ENCODE peak calls at places on chromosomes 7 and 10, in five cellular contexts. H is body of pancreas; Q is upper lobe of left lung; C is CD8-positive, alpha-beta T cell; V is AG10803. O is an unnamed sample.

GRCh38 chr7:2510909-2511768 is 8.4 kb upstream of the LFNG start:
- DNase-seq in C (peak), V (no peak), H (peak), Q (peak), O (no peak)

GRCh38 chr10:26938578-26938977 is 77.8 kb upstream of the ABI1 start:
- DNase-seq in H (no peak), V (no peak), C (no peak), Q (no peak), O (no peak)

GRCh38 chr7:11538751-11539299 is 293.2 kb downstream of the THSD7A start:
- DNase-seq in Q (no peak), H (no peak), V (no peak), C (no peak), O (no peak)

GRCh38 chr10:71762324-71762723 is 11.0 kb downstream of the VSIR start:
- DNase-seq in Q (no peak), C (no peak), V (no peak), H (no peak), O (no peak)

GRCh38 chr10:72310636-72311035 is 36.9 kb downstream of the DDIT4 start:
- DNase-seq in V (no peak), H (no peak), Q (no peak), C (no peak), O (no peak)

GRCh38 chr10:119441151-119441821 is 101.2 kb downstream of the RGS10 start:
- DNase-seq in C (no peak), H (no peak), Q (peak), V (peak), O (no peak)

GRCh38 chr7:32069251-32069650 is 956 bp downstream of the PDE1C start:
- DNase-seq in V (no peak), H (no peak), Q (no peak), C (no peak), O (no peak)

GRCh38 chr7:82701941-82702340 is 258.4 kb upstream of the CACNA2D1 start:
- DNase-seq in H (no peak), Q (no peak), V (peak), C (no peak), O (no peak)

GRCh38 chr10:31603245-31604087 is 284.4 kb downstream of the ZEB1 start:
- DNase-seq in V (peak), H (peak), Q (peak), C (peak), O (peak)

GRCh38 chr10:80414126-80414898 is 6.0 kb downstream of the PRXL2A start:
- DNase-seq in H (no peak), V (no peak), C (no peak), Q (no peak), O (no peak)

GRCh38 chr7:128963327-128963757 is 25.6 kb downstream of the IRF5 start:
- DNase-seq in H (no peak), V (no peak), C (no peak), Q (no peak), O (no peak)

DNA sequence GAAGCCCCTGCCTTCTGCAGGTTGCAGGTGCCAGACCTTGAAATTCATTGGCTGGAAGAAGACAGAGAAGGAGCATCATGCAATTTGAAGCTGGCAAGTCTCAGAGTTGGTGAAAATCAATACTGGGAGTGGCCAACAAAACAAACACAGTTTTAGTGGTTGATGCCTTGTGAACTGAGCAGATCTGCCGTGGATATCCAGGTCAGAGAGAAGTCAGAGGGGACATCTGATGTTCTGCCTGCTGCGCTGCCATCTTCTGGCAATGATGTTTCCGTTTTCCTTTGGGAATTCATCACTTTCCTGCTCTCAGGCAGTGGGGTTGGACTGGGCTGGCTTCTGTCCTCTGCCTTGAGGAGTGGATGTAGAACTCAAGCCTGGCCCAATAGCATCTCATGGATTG is 132.0 kb downstream of the RPS24 start:
- DNase-seq in C (no peak), V (no peak), Q (no peak), H (no peak), O (no peak)
- TF ChIP-seq CTCF in C (no peak), V (no peak), Q (no peak), H (no peak), O (no peak)

GRCh38 chr7:39624935-39625694 is 1.7 kb downstream of the RALA start:
- DNase-seq in H (no peak), V (peak), C (no peak), Q (no peak), O (no peak)

GRCh38 chr7:39623312-39624201 is at the start of gene RALA:
- DNase-seq in C (peak), Q (peak), V (peak), H (peak), O (peak)

GRCh38 chr7:39621784-39622411 is 1.5 kb upstream of the RALA start:
- DNase-seq in Q (no peak), V (peak), C (no peak), H (no peak), O (no peak)

GRCh38 chr7:39622609-39623311 is 612 bp upstream of the RALA start:
- DNase-seq in V (no peak), C (no peak), H (no peak), Q (no peak), O (no peak)

DNA sequence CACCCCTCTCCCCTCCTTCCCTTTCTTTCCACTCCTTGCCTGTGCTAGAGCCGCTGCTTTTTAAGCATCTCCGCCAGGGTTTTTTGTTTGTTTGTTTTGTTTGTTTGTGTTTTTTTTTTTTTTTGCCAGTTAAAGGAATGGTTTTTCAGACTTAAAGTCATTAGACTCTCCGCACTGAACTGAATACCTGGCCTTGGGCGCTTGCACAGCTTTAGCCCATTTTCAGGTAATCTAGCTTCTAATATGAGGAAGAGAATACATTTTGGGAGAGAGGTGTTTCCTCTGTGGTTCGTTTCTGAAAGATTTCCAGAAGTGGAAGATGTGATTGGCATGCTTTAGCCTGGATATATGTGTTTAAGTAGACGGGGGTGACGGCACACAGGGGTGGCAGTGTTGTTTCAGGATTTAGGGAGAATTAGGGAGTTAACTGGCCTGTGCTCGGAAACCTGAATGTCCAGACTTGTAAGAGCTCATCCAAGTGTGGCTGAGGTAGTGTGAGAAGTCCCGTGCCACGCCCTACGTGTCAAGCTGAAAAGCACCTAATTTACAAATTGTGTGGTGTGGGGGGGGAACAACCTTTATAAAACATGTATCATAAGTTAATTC is 933 bp downstream of the RALA start:
- DNase-seq in V (peak), C (no peak), H (no peak), Q (no peak), O (no peak)
- TF ChIP-seq CTCF in V (no peak), C (no peak), H (no peak), Q (no peak), O (no peak)

GRCh38 chr10:5968681-5969453 is 8.5 kb downstream of the IL15RA start:
- DNase-seq in C (no peak), Q (no peak), H (peak), V (no peak), O (no peak)

GRCh38 chr10:5970066-5970465 is 7.3 kb downstream of the IL15RA start:
- DNase-seq in H (no peak), Q (no peak), V (no peak), C (no peak), O (no peak)

GRCh38 chr10:5965266-5965665 is 12.1 kb downstream of the IL15RA start:
- DNase-seq in C (no peak), H (peak), V (no peak), Q (no peak), O (no peak)

GRCh38 chr10:5970527-5970926 is 6.8 kb downstream of the IL15RA start:
- DNase-seq in V (no peak), H (no peak), Q (no peak), C (no peak), O (no peak)

DNA sequence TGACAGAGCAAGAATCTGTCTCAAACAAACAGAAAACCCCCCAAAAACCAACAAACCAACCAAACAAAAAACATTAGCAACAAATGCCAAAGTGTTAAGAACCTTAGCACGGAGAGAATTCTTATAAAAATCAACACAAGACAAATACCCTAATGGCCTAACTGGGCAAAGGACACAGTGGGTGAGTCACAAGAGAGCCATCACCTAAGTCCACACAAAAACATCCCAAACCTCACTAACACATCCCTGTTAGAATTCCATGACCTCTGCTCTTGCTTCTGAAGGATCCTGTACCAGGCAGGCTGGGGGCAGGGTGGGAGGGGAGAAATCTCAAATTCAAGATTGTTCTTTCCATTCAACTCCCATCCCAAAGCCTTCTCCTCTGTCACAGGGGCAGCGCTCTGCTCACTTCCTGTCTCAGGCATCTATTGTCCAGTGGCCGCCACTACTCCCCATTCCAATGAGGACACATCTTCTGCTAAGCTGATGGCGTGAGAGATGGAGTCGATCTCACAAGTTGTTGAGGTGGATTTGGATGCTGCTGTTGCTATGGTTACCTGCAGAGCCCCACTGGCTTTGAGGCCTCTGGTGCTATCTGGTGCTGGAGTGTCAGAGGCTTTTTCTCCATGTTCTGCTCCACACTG is 9.2 kb downstream of the IL15RA start:
- DNase-seq in V (no peak), H (no peak), C (no peak), Q (no peak), O (peak)
- TF ChIP-seq CTCF in V (no peak), H (no peak), C (no peak), Q (no peak), O (no peak)

DNA sequence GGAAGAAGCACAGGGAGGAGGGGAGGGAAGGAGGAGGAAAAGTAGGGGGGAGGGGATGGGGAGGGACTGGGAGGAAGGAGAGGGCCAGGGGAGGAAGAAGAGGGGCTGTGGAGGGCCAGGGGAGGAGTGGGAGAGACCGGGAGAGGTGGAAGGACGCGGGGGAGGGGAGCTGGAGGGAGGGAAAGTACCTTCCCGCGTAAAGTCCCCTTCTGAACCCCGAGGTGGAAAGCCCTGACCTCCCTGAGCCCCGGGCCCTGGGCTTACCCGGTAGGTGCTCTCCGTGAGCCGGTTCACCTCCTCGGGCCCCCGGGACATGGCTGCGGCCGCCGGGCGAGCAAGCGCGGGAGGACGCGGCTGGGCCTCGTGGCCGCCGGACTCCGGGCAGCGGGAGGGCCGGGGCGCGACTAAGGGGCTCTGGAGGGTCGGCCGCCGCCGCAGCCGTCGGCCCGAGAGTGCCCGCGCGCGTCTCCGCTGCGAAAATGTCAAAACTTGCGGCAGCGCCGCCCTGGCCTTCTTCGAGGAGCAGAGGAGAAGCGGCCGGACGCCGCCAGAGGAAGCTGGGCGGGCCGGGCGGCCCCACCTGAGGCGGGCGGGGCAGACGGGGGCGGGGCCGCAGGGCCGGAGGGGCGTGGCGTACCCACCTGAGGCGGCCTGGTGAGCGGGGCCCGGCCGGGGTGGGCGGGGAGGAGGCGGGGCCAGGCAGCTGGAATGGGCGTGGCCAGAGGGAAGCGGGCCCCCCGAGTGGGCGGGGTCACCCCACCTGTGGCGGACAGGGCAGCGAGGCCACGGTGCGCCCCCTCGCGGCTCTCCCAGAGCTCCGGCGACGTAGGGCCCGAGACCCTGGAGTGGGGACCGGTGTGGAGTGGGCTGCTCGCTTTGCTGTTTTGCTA is at the start of gene BAIAP2L1:
- DNase-seq in V (peak), Q (peak), C (peak), H (peak), O (peak)
- TF ChIP-seq CTCF in V (peak), Q (peak), C (peak), H (peak), O (peak)

DNA sequence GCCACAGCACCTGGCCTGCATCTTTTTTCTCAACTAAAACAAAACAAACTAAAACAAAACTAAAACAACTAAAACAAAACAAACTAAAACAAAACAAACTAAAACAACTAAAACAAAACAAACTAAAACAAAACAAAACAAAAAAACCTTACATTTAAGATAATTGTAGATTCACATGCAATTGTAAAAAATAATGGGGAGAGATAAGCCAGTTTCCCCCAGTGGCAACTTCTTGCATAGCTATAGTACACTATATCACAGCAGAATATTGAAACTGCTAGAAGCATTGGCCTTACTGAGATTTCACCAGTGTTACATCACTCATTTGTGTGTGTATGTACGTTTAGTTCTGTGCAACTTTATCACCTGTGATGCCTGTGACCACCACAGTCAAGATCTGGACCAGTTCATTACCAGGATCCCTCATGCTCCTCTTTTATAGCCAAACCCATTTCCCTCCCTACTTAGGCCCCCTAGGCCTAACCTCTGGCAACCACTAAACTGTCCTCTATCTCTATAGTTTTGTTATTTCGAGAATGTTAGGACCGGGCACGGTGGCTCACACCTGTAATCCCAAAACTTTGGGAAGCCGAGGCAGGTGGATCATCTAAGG is 9.3 kb downstream of the FXYD4 start:
- DNase-seq in H (no peak), V (peak), Q (no peak), C (no peak), O (no peak)
- TF ChIP-seq CTCF in H (no peak), V (peak), Q (no peak), C (no peak), O (peak)

GRCh38 chr10:43605850-43606322 is 352 bp upstream of the ZNF485 start:
- DNase-seq in H (no peak), C (no peak), V (no peak), Q (no peak), O (no peak)
- TF ChIP-seq CTCF in H (no peak), C (no peak), V (no peak), Q (no peak), O (no peak)

GRCh38 chr10:66586073-66586472 is 339.8 kb upstream of the LRRTM3 start:
- DNase-seq in H (peak), Q (no peak), C (no peak), V (peak), O (no peak)
- TF ChIP-seq CTCF in H (no peak), Q (no peak), C (no peak), V (peak), O (no peak)

GRCh38 chr10:129605266-129605985 is 138.4 kb downstream of the MGMT start:
- DNase-seq in H (no peak), C (no peak), Q (no peak), V (peak), O (no peak)
- TF ChIP-seq CTCF in H (no peak), C (no peak), Q (no peak), V (no peak), O (no peak)

GRCh38 chr7:8216291-8216690 is 45.7 kb downstream of the ICA1 start:
- DNase-seq in V (peak), H (no peak), C (no peak), Q (no peak), O (no peak)

GRCh38 chr7:8215648-8216047 is 46.3 kb downstream of the ICA1 start:
- DNase-seq in C (no peak), H (no peak), V (no peak), Q (no peak), O (no peak)

GRCh38 chr7:8220376-8221106 is 41.4 kb downstream of the ICA1 start:
- DNase-seq in C (no peak), V (no peak), H (no peak), Q (no peak), O (no peak)

GRCh38 chr7:8214162-8214897 is 47.6 kb downstream of the ICA1 start:
- DNase-seq in Q (no peak), H (no peak), V (peak), C (no peak), O (no peak)

DNA sequence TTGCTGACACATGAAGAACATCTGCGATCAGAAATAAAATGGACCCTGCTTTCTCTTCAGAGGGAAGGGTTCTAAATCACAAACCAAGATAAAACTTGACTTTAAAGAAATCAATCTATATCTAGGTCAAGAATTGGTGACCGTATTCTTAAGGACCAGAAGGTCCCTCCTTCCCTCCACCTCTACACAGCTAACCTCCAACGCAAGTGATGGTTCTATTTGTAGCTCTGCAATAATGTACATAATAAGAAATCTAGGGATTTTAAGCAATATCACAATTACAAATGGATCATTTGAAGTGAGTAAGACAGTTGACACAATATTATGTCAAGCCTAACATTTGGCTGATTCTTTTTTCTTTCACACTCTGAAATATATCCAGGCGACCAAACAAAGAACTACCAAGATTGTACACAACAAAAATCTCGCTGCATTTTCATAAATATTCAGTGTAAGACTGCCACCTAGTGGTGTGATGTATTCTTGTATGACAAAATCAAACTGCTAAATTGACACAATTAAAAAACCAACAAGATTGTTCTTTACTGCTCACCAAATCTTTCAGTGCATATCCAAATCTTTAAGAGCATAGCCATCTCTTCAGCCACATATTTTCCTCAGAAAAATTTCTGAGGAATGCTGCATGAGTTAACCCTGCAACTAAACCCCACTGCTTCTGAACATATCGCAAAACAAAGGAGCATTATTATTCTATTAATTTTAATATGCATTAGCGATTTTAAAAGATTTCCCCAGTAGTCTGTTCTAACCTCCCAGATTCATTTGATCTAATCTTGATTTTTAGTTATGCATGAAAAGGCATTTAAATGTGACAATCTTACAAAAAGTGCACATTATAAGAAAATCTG is 44.5 kb downstream of the ICA1 start:
- DNase-seq in V (peak), C (no peak), H (no peak), Q (no peak), O (no peak)
- TF ChIP-seq CTCF in V (peak), C (peak), H (peak), Q (peak), O (peak)

GRCh38 chr10:87861953-87862643 is 1.2 kb downstream of the KLLN start:
- DNase-seq in H (peak), Q (peak), C (peak), V (peak), O (peak)
- TF ChIP-seq CTCF in H (no peak), Q (no peak), C (no peak), V (no peak), O (no peak)